ENCODE peak calls at places on chromosomes 6 and 20, in six cellular contexts. Z is HCT116, D is K562, P is HepG2, X is GM12878, I is SK-N-SH. M is an unnamed sample.

GRCh38 chr20:39075731-39076130 is 113.6 kb downstream of the DHX35 start:
- DNase-seq in Z (no peak), D (no peak), P (no peak), X (no peak), I (no peak), M (no peak)

GRCh38 chr6:117078624-117079023 is 186.7 kb upstream of the VGLL2 start:
- DNase-seq in Z (no peak), D (no peak), P (no peak), X (no peak), I (no peak), M (no peak)

GRCh38 chr6:125314019-125314581 is 12.3 kb upstream of the HDDC2 start:
- DNase-seq in Z (peak), D (peak), P (peak), X (no peak), I (peak), M (peak)

GRCh38 chr6:108580645-108581044 is 19.9 kb downstream of the FOXO3 start:
- DNase-seq in Z (no peak), D (no peak), P (no peak), X (no peak), I (no peak), M (no peak)

GRCh38 chr20:53161473-53161872 is 189.3 kb downstream of the TSHZ2 start:
- DNase-seq in Z (no peak), D (no peak), P (no peak), X (no peak), I (no peak), M (no peak)

GRCh38 chr20:51628533-51629398 is 86.2 kb upstream of the NFATC2 start:
- DNase-seq in Z (no peak), D (no peak), P (peak), X (no peak), I (no peak), M (no peak)

GRCh38 chr20:20712004-20712473 is 405 bp downstream of the RALGAPA2 start:
- DNase-seq in Z (no peak), D (no peak), P (peak), X (no peak), I (no peak), M (no peak)

GRCh38 chr6:117072134-117072533 is 193.2 kb upstream of the VGLL2 start:
- DNase-seq in Z (no peak), D (no peak), P (no peak), X (no peak), I (no peak), M (no peak)

GRCh38 chr6:1473166-1473565 is 83.8 kb downstream of the FOXF2 start:
- DNase-seq in Z (no peak), D (no peak), P (no peak), X (no peak), I (no peak), M (no peak)

GRCh38 chr6:149094934-149095341 is 222.6 kb upstream of the TAB2 start:
- DNase-seq in Z (no peak), D (no peak), P (no peak), X (no peak), I (no peak), M (no peak)

GRCh38 chr6:76230711-76231110 is 158.2 kb upstream of the IMPG1 start:
- DNase-seq in Z (peak), D (no peak), P (peak), X (no peak), I (no peak), M (no peak)

GRCh38 chr6:166467436-166468000 is 84.8 kb upstream of the MPC1 start:
- DNase-seq in Z (no peak), D (no peak), P (no peak), X (no peak), I (no peak), M (no peak)

GRCh38 chr20:11403711-11404110 is 514.0 kb upstream of the BTBD3 start:
- DNase-seq in Z (no peak), D (no peak), P (no peak), X (no peak), I (no peak), M (no peak)

GRCh38 chr6:130377911-130378310 is 12.1 kb downstream of the TMEM200A start:
- DNase-seq in Z (no peak), D (no peak), P (no peak), X (no peak), I (no peak), M (no peak)

GRCh38 chr20:4999788-5000187 is 1.5 kb downstream of the SLC23A2 start:
- DNase-seq in Z (no peak), D (no peak), P (no peak), X (no peak), I (no peak), M (no peak)

GRCh38 chr6:113306552-113307145 is 550.5 kb upstream of the MARCKS start:
- DNase-seq in Z (peak), D (peak), P (peak), X (peak), I (no peak), M (peak)
- TF ChIP-seq SIN3A in Z (no peak), D (no peak), P (no peak), X (no peak), I (no peak), M (no peak)

DNA sequence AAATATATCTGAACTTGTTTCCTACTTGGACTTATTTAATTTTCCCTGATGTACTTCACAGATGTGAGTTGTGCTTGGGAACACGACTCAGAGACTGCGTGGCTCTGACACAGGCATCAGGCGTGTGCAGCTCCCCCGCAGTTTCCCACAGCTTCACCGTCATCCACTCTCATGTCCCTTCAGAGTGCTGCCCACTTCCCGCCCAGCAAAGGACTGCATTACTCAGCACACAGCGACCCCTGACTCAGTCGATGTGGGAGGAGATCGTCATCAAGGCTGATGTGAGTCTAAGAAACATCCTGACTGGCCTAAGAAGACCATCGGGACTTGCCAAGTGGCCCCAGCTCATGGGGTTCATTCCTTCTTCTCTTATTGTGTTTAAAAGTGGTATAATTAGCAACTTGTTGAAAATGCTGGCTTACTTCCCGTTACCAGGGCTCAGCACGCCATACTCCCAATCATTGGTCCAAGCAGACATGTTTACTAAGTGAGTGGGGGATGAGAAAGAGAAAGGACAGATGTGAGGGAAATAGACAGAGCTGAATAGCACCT is 539.4 kb upstream of the JARID2 start:
- DNase-seq in Z (peak), D (peak), P (no peak), X (no peak), I (no peak), M (no peak)
- TF ChIP-seq POLR2AphosphoS5 in Z (no peak), D (peak), P (no peak), X (no peak), I (no peak), M (no peak)

DNA sequence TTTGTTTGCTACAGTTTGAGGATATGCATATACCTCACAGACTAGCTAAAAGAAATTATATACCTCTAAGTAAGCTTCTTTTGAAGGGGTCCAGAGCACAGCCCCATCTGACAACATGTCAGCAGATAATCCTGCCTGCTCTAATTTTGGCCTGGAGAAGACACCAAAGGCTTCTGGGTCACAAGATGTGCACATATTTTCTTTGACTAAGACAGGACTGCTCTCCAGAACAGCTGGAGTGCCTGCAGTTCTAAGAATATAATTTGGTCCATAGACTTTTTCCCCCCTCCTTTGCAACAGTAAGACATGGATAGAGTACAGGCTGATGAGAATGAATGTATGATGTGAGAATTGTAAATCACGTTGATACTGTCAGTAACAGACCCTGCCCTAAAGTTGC is 107.9 kb upstream of the KCNK16 start:
- DNase-seq in Z (no peak), D (no peak), P (no peak), X (no peak), I (no peak), M (no peak)
- TF ChIP-seq REST in Z (no peak), D (no peak), P (no peak), X (no peak), I (no peak), M (no peak)

GRCh38 chr6:34992353-34992752 is 103.3 kb downstream of the ANKS1A start:
- DNase-seq in Z (no peak), D (no peak), P (no peak), X (no peak), I (no peak), M (no peak)
- TF ChIP-seq SIN3A in Z (no peak), D (no peak), P (no peak), X (no peak), I (no peak), M (no peak)

DNA sequence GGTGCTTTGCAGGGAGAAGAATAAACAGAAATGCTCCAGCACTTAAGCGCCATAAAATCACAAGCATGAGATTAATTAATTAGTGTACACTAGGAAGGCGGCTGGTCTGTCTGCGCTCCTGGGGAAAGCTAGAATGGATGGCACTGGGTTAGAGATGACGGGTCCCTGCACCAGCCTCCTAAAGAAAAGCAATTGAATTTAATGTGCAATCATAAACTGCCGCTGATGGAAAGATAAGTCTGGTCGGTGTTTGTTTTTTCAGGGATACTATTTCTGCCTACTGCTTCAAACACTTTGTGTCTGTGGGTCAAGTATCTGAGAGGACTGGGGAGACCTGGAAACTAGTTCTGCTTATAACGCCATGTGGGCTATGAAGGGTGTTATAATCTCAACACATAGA is 600.8 kb upstream of the CHD6 start:
- DNase-seq in Z (no peak), D (no peak), P (no peak), X (no peak), I (peak), M (no peak)
- TF ChIP-seq POLR2AphosphoS5 in Z (no peak), D (no peak), P (no peak), X (no peak), I (no peak), M (no peak)

DNA sequence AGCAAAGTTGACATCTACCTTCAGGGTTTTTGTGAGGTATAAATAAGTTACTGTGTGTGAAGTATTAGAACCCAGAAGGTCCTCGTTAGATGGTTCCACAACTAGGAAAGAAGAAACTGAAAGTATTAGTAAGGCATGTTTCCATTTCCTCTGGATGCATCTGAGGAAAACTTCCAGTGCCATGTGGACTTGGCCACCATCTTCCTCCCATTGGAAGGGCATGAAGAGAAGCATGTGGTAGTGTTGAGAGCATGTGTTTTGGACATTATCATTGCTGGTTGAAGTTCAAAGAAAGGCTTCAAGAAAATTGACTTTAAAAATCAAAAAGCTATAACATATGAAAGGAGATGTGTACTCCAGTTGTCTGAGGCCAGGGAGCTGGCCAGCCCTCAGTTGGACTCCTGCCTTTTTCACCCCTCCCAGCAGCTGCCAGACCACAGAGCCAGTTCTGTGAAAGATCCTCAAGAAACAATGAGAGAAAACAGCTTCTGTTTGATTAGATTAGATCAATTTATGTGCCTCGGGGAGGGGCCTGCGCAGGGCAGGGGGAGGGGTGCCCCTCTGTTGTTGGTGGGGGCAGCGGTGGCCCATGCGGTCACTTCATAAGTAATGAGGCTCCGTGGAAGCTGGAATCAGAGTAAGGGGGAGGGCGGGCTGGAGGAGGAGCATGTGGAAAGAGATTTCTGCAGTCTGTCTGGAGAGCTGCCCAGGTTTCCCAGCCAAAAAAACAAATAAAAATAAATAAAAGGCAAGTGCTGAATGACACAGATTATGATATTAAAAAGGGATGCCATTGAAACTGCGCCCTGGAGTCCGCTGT is 154.0 kb downstream of the JARID2 start:
- DNase-seq in Z (no peak), D (peak), P (no peak), X (no peak), I (peak), M (no peak)
- TF ChIP-seq REST in Z (no peak), D (no peak), P (no peak), X (no peak), I (peak), M (no peak)

GRCh38 chr6:5984150-5985089 is 22.3 kb downstream of the NRN1 start:
- DNase-seq in Z (no peak), D (no peak), P (no peak), X (no peak), I (no peak), M (no peak)

GRCh38 chr6:5981274-5982026 is 25.3 kb downstream of the NRN1 start:
- DNase-seq in Z (no peak), D (no peak), P (no peak), X (no peak), I (no peak), M (no peak)

DNA sequence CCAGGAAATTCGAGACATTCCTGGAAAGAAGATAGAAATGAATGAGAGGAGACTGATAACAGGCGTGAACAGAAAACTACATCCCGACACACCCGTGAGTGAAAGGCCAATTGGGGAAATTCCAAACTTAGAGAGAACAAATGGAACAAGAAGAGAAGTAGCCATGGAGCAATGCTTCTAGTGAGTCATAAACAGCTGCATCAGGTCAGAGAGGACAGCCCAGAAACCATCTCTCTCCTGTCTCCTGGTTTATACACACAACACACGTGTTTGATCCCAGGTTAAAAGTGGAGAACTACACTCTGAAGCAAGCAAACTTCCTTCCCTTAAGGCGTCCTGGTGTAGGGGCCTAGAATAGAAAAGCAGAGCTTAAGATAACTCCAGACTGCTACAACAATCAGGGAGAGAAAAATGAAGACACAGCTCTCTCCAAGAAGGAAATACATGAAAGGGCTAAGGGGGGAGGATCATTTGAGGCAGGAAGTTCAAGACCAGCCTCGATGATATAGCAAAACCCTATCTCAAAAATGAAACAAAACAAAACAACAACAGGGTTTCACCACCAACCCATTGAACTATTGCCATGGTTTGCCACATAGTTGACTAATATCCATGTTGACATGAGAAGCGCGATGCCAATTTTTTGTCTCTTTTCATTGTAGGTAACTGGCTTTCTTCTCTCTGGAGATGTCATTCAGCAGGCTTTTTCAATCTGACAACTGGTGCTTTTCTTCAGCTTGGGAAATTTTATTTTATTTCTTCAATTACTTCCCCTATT is 26.9 kb downstream of the NRN1 start:
- DNase-seq in Z (no peak), D (no peak), P (no peak), X (no peak), I (no peak), M (no peak)
- TF ChIP-seq SIN3A in Z (no peak), D (no peak), P (no peak), X (no peak), I (no peak), M (no peak)

DNA sequence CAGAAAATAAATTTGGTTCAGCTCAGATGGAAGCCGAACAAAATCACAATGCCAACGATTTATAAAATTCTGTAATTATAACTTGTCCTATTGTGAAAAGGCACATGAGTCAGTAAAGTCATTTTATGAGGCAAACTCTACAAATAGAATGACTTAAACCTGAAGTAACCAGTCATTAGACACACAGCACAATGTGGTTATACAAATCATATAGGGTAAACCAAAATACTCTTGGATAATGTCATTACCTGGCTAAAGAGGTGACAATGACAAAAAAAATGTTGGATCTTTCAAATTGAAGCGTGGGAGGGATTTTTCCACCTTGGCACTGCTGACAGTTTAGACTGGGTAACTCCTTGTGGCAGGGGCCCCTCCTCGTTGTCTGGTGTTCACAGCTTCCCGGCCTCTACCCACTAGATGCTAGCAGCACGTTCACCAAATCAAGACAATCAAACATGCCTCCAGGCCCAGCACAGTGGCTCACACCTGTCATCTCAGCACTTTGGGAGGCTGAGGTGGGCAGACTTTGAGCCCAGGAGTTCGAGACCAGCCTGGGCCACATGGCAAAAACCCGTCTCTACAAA is 5.0 kb downstream of the ANKRD60 start:
- DNase-seq in Z (no peak), D (no peak), P (no peak), X (no peak), I (no peak), M (no peak)
- TF ChIP-seq POLR2AphosphoS5 in Z (no peak), D (no peak), P (no peak), X (no peak), I (no peak), M (no peak)

DNA sequence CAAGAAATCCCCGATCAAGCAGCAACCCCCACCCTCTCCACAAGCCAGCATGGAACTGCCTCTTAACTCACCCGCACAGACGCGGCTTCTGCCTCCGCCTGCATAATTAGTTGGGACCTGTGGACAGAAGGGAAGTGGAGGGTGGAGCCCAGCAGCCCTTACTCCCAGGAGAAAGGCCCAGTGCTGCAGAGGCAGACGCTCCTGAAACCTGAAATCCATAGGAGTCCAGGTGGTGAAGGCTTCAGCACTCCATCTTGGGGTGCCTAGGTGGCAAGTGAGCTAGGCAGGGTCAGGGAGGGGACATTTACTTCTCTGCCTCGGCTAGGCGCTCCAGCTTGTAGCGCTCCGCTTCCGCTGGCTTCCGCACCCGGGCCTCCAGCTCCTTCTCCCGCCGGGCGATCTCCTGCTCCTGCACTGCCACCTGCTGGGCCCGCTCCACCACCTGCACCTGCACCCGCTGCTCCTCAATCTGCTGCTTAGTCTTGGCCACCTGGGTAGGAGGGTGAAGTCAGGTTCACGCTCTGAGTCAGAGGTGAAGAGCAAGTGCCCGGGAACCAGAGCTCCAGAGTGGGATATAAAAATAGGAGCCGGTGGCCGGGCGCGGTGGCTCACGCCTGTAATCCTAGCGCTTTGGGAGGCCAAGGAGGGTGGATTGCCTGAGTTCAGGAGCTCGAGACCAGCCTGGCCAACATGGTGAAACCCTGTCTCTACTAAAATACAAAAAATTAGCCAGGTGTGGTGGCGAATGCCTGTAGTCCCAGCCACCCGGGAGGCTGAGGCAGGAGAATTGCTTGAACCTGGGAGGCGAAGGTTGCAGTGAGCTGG is 10.7 kb downstream of the TUBB start:
- DNase-seq in Z (peak), D (peak), P (peak), X (no peak), I (peak), M (no peak)
- TF ChIP-seq REST in Z (no peak), D (no peak), P (no peak), X (no peak), I (no peak), M (no peak)

M was measured in Panc1.